ENCODE peak calls at places on chromosomes 11 and 22, in ten cellular contexts. J, W, G, R, N, Z, L, D, B and U are unnamed samples. For H3K9me3, the result is how much of the 10 kb centered on the place peaks cover.

GRCh38 chr11:117668291-117668690 is 128.7 kb downstream of the DSCAML1 start:
- DNase-seq in Z (no peak), L (no peak), G (no peak), W (peak), D (no peak), B (no peak), R (no peak), J (no peak), N (no peak), U (no peak)

GRCh38 chr11:1876361-1877063 is 15.2 kb downstream of the PRR33 start:
- DNase-seq in B (peak), R (peak), W (peak), J (peak), Z (peak), N (peak), L (peak), G (no peak), D (no peak), U (no peak)

GRCh38 chr11:13183094-13183825 is 94.3 kb upstream of the BMAL1 start:
- DNase-seq in B (peak), Z (no peak), W (no peak), G (no peak), D (peak), J (no peak), R (no peak), N (no peak), L (peak), U (no peak)

GRCh38 chr11:127454856-127455255 is 454.3 kb upstream of the KIRREL3 start:
- DNase-seq in Z (no peak), B (peak), J (peak), G (no peak), L (no peak), D (no peak), W (no peak), R (no peak), N (no peak), U (no peak)

GRCh38 chr11:1333091-1333772 is 23.8 kb upstream of the TOLLIP start:
- DNase-seq in B (no peak), R (no peak), L (no peak), J (no peak), G (no peak), D (no peak), N (no peak), W (no peak), Z (no peak), U (no peak)

GRCh38 chr11:1391165-1392010 is 1.7 kb downstream of the BRSK2 start:
- DNase-seq in N (peak), Z (no peak), J (peak), L (no peak), W (peak), R (no peak), D (no peak), B (peak), G (no peak), U (no peak)

GRCh38 chr11:94151311-94151710 is 22.7 kb downstream of the PANX1 start:
- DNase-seq in B (no peak), L (no peak), G (no peak), D (no peak), J (no peak), Z (no peak), R (no peak), W (no peak), N (no peak), U (no peak)

GRCh38 chr11:68090706-68091105 is 30.5 kb downstream of the CHKA start:
- DNase-seq in J (no peak), L (peak), Z (peak), G (no peak), R (no peak), N (no peak), D (no peak), W (peak), B (no peak), U (no peak)

GRCh38 chr11:92390783-92391182 is 166.2 kb downstream of the FAT3 start:
- DNase-seq in J (no peak), B (no peak), W (no peak), Z (no peak), N (no peak), R (no peak), D (no peak), L (no peak), G (no peak), U (no peak)

GRCh38 chr22:48837341-48837935 is 990.2 kb downstream of the BRD1 start:
- DNase-seq in W (peak), Z (no peak), L (peak), D (peak), J (no peak), R (no peak), N (no peak), G (no peak), B (no peak), U (no peak)
- H3K9me3 ChIP-seq in W (under half), Z (under half), L (under half), D (under half), J (under half), R (under half), N (under half), G (under half), B (under half), U (under half)

GRCh38 chr22:47570851-47571250 is 808.4 kb downstream of the TBC1D22A start:
- DNase-seq in Z (no peak), W (no peak), J (no peak), B (no peak), G (no peak), D (no peak), R (no peak), N (no peak), L (no peak), U (no peak)

GRCh38 chr22:47570300-47570685 is 807.8 kb downstream of the TBC1D22A start:
- DNase-seq in N (no peak), W (no peak), R (no peak), D (no peak), B (no peak), J (no peak), Z (no peak), G (no peak), L (no peak), U (no peak)

GRCh38 chr22:47574551-47574950 is 812.1 kb downstream of the TBC1D22A start:
- DNase-seq in N (no peak), B (no peak), J (no peak), L (no peak), D (no peak), Z (no peak), R (no peak), G (no peak), W (no peak), U (no peak)

GRCh38 chr22:47571616-47572015 is 809.2 kb downstream of the TBC1D22A start:
- DNase-seq in L (no peak), D (no peak), Z (no peak), R (no peak), W (no peak), G (no peak), B (no peak), J (no peak), N (no peak), U (no peak)

GRCh38 chr22:47572443-47572842 is 810.0 kb downstream of the TBC1D22A start:
- DNase-seq in B (no peak), D (no peak), W (no peak), N (no peak), R (no peak), L (no peak), G (no peak), J (no peak), Z (no peak), U (no peak)
- H3K9me3 ChIP-seq in B (under half), D (under half), W (under half), N (under half), R (under half), L (under half), G (under half), J (under half), Z (under half), U (under half)

DNA sequence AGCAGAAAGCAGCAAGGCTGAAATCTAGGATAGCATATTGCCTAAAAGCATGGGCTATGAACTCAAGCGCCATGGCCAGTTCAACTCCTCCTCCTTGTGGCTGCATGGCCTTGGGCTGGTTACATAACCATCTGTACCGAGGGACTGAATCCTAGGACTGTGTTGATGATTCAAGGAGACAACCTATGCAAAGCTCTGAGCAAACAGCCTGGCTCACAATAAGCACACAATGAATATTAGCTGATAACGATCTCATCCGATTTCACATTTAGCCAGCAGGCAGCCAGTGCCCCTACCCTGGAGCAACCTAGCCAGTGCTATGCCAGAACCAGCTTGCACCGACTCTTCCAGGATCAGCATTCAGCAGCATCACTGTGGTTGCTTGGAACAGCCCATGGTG is 698.4 kb downstream of the TBC1D22A start:
- DNase-seq in R (no peak), N (no peak), G (no peak), Z (no peak), W (no peak), J (no peak), B (no peak), L (peak), D (no peak), U (no peak)
- H3K9me3 ChIP-seq in R (under half), N (under half), G (under half), Z (under half), W (under half), J (half or more), B (under half), L (under half), D (under half), U (under half)

GRCh38 chr11:20620988-20621387 is 21.6 kb downstream of the SLC6A5 start:
- DNase-seq in R (no peak), D (no peak), L (no peak), N (no peak), J (no peak), W (no peak), Z (no peak), B (no peak), G (no peak), U (no peak)
- H3K9me3 ChIP-seq in R (under half), D (under half), L (under half), N (under half), J (under half), W (under half), Z (under half), B (under half), G (under half), U (under half)

GRCh38 chr22:47341464-47341863 is 579.0 kb downstream of the TBC1D22A start:
- DNase-seq in N (no peak), G (no peak), D (no peak), B (no peak), Z (no peak), L (no peak), R (no peak), J (no peak), W (no peak), U (no peak)

GRCh38 chr22:47342446-47342845 is 580.0 kb downstream of the TBC1D22A start:
- DNase-seq in R (no peak), D (no peak), N (no peak), Z (no peak), G (no peak), B (no peak), W (no peak), J (no peak), L (no peak), U (no peak)

GRCh38 chr22:47345025-47345424 is 582.6 kb downstream of the TBC1D22A start:
- DNase-seq in W (no peak), R (no peak), Z (no peak), D (no peak), J (no peak), L (no peak), B (no peak), N (no peak), G (no peak), U (no peak)

GRCh38 chr22:47344414-47344813 is 582.0 kb downstream of the TBC1D22A start:
- DNase-seq in B (no peak), J (no peak), G (no peak), W (no peak), Z (no peak), D (no peak), R (no peak), L (no peak), N (no peak), U (no peak)

GRCh38 chr22:47343611-47344010 is 581.2 kb downstream of the TBC1D22A start:
- DNase-seq in G (no peak), B (no peak), J (no peak), Z (no peak), D (no peak), R (no peak), N (no peak), W (no peak), L (no peak), U (no peak)
- H3K9me3 ChIP-seq in G (under half), B (under half), J (under half), Z (under half), D (under half), R (under half), N (under half), W (under half), L (under half), U (under half)

GRCh38 chr11:97786961-97787360 is 1233.8 kb upstream of the CNTN5 start:
- DNase-seq in D (no peak), W (peak), R (no peak), G (no peak), J (no peak), B (no peak), L (no peak), Z (no peak), N (no peak), U (no peak)
- H3K9me3 ChIP-seq in D (under half), W (under half), R (under half), G (under half), J (under half), B (under half), L (under half), Z (under half), N (under half), U (under half)

DNA sequence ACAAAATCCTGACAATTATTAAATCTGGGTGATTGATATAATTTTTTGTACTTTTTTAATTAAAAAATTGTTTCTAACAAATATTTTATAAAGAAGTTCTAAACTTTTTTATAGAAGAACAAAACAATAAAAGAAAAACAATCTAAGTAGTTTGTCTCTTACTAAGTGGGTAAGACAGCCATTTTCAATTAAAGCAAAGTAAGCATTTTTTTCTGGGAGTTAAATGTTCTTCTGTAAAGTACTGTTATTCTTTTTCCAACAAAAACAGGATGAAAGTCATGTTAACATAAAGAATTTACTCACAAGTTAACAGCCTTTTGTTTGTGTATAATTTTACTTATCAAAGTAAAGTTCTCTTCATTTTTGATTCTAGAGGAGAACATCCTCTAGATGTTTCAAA is 1029.9 kb downstream of the JRKL start:
- DNase-seq in L (no peak), R (no peak), G (no peak), D (no peak), B (no peak), Z (no peak), N (no peak), J (no peak), W (no peak), U (no peak)
- H3K9me3 ChIP-seq in L (under half), R (under half), G (under half), D (under half), B (under half), Z (under half), N (under half), J (under half), W (under half), U (under half)

GRCh38 chr22:49107961-49108530 is 719.6 kb downstream of the BRD1 start:
- DNase-seq in J (peak), Z (no peak), L (no peak), N (no peak), G (no peak), B (no peak), W (no peak), R (no peak), D (no peak), U (no peak)
- H3K9me3 ChIP-seq in J (under half), Z (under half), L (under half), N (under half), G (under half), B (under half), W (under half), R (under half), D (half or more), U (under half)

GRCh38 chr22:22019659-22020424 is 37.3 kb upstream of the TOP3B start:
- DNase-seq in D (peak), J (no peak), N (no peak), Z (no peak), G (no peak), R (no peak), L (no peak), W (no peak), B (no peak), U (no peak)
- H3K9me3 ChIP-seq in D (under half), J (under half), N (under half), Z (under half), G (under half), R (under half), L (under half), W (under half), B (under half), U (under half)